ENCODE peak calls at places on chromosomes 4 and X, in seven cellular contexts. J, N, X, M, G, H and D are unnamed samples.

GRCh38 chr4:41161355-41161754 is 53.0 kb downstream of the APBB2 start:
- DNase-seq in J (no peak), N (no peak), X (no peak), M (no peak), G (no peak), H (no peak), D (no peak)

GRCh38 chr4:107034982-107035710 is 967 bp downstream of the DKK2 start:
- DNase-seq in J (no peak), N (no peak), X (peak; percentile 21), M (no peak), G (no peak), H (no peak), D (no peak)

GRCh38 chr4:20641971-20642370 is 58.3 kb upstream of the PACRGL start:
- DNase-seq in J (no peak), N (no peak), X (no peak), M (no peak), G (no peak), H (no peak), D (peak; percentile 6)

GRCh38 chr4:1061747-1062146 is 50.3 kb downstream of the FGFRL1 start:
- DNase-seq in J (no peak), N (no peak), X (no peak), M (no peak), G (no peak), H (no peak), D (no peak)

GRCh38 chr4:100190643-100191600 is 654 bp upstream of the DDIT4L start:
- DNase-seq in J (no peak), N (no peak), X (no peak), M (no peak), G (peak; percentile 2), H (no peak), D (no peak)

GRCh38 chrX:19678941-19679340 is 163.6 kb upstream of the MAP3K15 start:
- DNase-seq in J (no peak), N (no peak), X (no peak), M (no peak), G (no peak), H (no peak), D (no peak)

GRCh38 chrX:101287402-101287801 is 3.7 kb downstream of the TAF7L start:
- DNase-seq in J (no peak), N (peak; percentile 22), X (peak; percentile 11), M (peak; percentile 2), G (no peak), H (no peak), D (peak; percentile 72)

GRCh38 chr4:86957214-86957613 is 22.4 kb downstream of the AFF1 start:
- DNase-seq in J (no peak), N (no peak), X (no peak), M (no peak), G (no peak), H (no peak), D (no peak)

GRCh38 chr4:8721621-8722020 is 129.1 kb downstream of the CPZ start:
- DNase-seq in J (no peak), N (no peak), X (no peak), M (no peak), G (no peak), H (no peak), D (no peak)

GRCh38 chrX:118682258-118683014 is 45.0 kb upstream of the IL13RA1 start:
- DNase-seq in J (no peak), N (no peak), X (no peak), M (peak; percentile 20), G (peak; percentile 82), H (no peak), D (no peak)

GRCh38 chrX:69387559-69388487 is 116.3 kb upstream of the NALF2 start:
- DNase-seq in J (no peak), N (no peak), X (peak; percentile 73), M (no peak), G (no peak), H (peak; percentile 20), D (peak; percentile 49)

GRCh38 chr4:82136161-82136801 is 237.5 kb downstream of the HNRNPD start:
- DNase-seq in J (no peak), N (no peak), X (no peak), M (no peak), G (no peak), H (no peak), D (no peak)

GRCh38 chr4:48109413-48110263 is 24.4 kb downstream of the TXK start:
- DNase-seq in J (no peak), N (peak; percentile 20), X (no peak), M (peak; percentile 16), G (peak; percentile 42), H (no peak), D (peak; percentile 76)

GRCh38 chrX:19924285-19924684 is 36.9 kb upstream of the SH3KBP1 start:
- DNase-seq in J (no peak), N (no peak), X (no peak), M (no peak), G (no peak), H (no peak), D (no peak)

GRCh38 chr4:109803924-109804571 is 2.2 kb upstream of the CFI start:
- DNase-seq in J (no peak), N (peak; percentile 56), X (peak; percentile 38), M (no peak), G (no peak), H (no peak), D (peak; percentile 73)

GRCh38 chrX:154401045-154401799 is 3.0 kb downstream of the RPL10 start:
- DNase-seq in J (no peak), N (no peak), X (peak; percentile 37), M (no peak), G (no peak), H (no peak), D (peak; percentile 35)

GRCh38 chr4:2413821-2414610 is 4.4 kb downstream of the ZFYVE28 start:
- DNase-seq in J (no peak), N (no peak), X (no peak), M (no peak), G (no peak), H (no peak), D (no peak)

GRCh38 chr4:88823058-88823919 is 125.7 kb upstream of the NAP1L5 start:
- DNase-seq in J (peak; percentile 20), N (peak; percentile 81), X (peak; percentile 49), M (peak; percentile 55), G (peak; percentile 53), H (peak; percentile 88), D (peak; percentile 92)

GRCh38 chrX:125710403-125711062 is 390.9 kb downstream of the TEX13C start:
- DNase-seq in J (no peak), N (no peak), X (no peak), M (no peak), G (no peak), H (no peak), D (no peak)

GRCh38 chr4:90357117-90357710 is 230.0 kb downstream of the CCSER1 start:
- DNase-seq in J (no peak), N (peak; percentile 24), X (no peak), M (no peak), G (peak; percentile 0), H (no peak), D (peak; percentile 73)